ENCODE peak calls at places on chromosomes 7 and 10, in four cellular contexts. Y is HFF-Myc, M is tibial nerve, D is adrenal gland. Q is an unnamed sample.

GRCh38 chr10:78579995-78580394 is 488.8 kb upstream of the ZMIZ1 start:
- DNase-seq in M (no peak), Y (no peak), D (peak; percentile 83), Q (no peak)

GRCh38 chr10:31112961-31113360 is 81.3 kb upstream of the ZNF438 start:
- DNase-seq in D (no peak), Y (no peak), M (no peak), Q (no peak)

GRCh38 chr10:36448760-36449681 is 676.4 kb upstream of the ANKRD30A start:
- DNase-seq in M (no peak), Y (no peak), D (no peak), Q (no peak)

GRCh38 chr10:71045188-71045841 is 156.9 kb upstream of the PCBD1 start:
- DNase-seq in D (peak; percentile 42), Y (no peak), M (no peak), Q (no peak)

GRCh38 chr7:118286131-118286530 is 61.6 kb downstream of the ANKRD7 start:
- DNase-seq in D (no peak), Y (no peak), M (no peak), Q (no peak)

GRCh38 chr10:98267069-98267893 is 713 bp downstream of the LOXL4 start:
- DNase-seq in M (no peak), D (peak; percentile 22), Y (no peak), Q (no peak)

GRCh38 chr7:1691096-1691495 is 21.0 kb downstream of the ELFN1 start:
- DNase-seq in M (no peak), D (no peak), Y (no peak), Q (no peak)

GRCh38 chr7:108066486-108066885 is 63.5 kb upstream of the LAMB1 start:
- DNase-seq in D (no peak), M (no peak), Y (peak; percentile 70), Q (no peak)

GRCh38 chr10:62076872-62077271 is 175.4 kb downstream of the ARID5B start:
- DNase-seq in M (no peak), Y (no peak), D (no peak), Q (no peak)

GRCh38 chr7:107703872-107704271 is 40.1 kb upstream of the CBLL1 start:
- DNase-seq in Y (no peak), D (no peak), M (no peak), Q (no peak)

GRCh38 chr7:121578669-121579068 is 182.6 kb upstream of the FAM3C start:
- DNase-seq in D (no peak), Y (no peak), M (no peak), Q (no peak)

GRCh38 chr7:88344956-88345832 is 38.5 kb upstream of the STEAP4 start:
- DNase-seq in M (no peak), Y (no peak), D (peak; percentile 58), Q (no peak)

GRCh38 chr7:88346357-88346756 is 39.7 kb upstream of the STEAP4 start:
- DNase-seq in M (no peak), Y (no peak), D (no peak), Q (no peak)

GRCh38 chr7:88354999-88355398 is 48.3 kb upstream of the STEAP4 start:
- DNase-seq in Y (no peak), M (no peak), D (no peak), Q (no peak)

GRCh38 chr7:88347098-88347497 is 40.4 kb upstream of the STEAP4 start:
- DNase-seq in Y (no peak), D (no peak), M (no peak), Q (no peak)

DNA sequence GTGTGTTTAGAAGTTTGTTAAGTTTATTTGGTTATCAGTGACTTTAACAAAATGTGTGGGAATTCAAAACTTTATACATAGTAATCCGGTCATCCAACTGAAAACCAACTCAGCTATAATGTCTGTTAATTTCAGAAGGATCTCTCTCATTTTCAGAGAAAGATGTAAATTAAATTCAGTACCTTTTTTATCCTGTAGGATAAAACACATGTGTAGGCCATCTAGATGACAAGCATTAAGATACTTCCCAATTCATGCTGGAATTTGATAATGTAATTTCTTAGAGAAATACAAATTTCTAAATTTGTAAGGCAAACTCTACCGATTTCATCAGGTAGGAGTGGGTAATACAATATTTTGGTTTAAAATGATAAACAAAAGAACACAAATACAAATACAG is 43.4 kb upstream of the STEAP4 start:
- DNase-seq in M (no peak), Y (no peak), D (no peak), Q (no peak)
- TF ChIP-seq CTCF in M (no peak), Y (no peak), D (no peak), Q (no peak)

DNA sequence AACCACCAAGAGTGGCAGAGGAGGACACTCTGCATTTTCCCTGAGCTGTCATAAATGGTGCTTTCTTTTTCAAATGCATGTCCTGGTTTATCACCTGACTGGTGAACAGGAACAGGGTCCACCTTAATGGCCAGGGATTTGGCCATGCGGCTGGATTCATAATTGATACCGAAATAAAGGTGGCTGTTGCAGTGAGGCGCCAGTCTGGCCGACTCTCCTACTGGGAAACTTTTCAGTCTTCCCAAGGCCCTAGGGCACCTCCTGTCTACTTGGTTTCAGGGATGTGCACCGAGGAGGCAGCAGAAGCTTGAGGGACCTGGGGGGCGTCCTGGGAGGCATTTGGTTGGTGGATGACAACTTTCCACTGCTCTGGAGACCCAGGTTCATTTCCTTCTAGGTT is 46.4 kb upstream of the FIGNL1 start:
- DNase-seq in Y (no peak), M (no peak), D (no peak), Q (no peak)
- TF ChIP-seq CTCF in Y (no peak), M (no peak), D (no peak), Q (no peak)

GRCh38 chr10:104130041-104130440 is 8.1 kb downstream of the SFR1 start:
- DNase-seq in M (no peak), Y (no peak), D (no peak), Q (no peak)

GRCh38 chr10:104128214-104128613 is 6.2 kb downstream of the SFR1 start:
- DNase-seq in D (no peak), Y (no peak), M (no peak), Q (no peak)

GRCh38 chr10:104123397-104123796 is 1.4 kb downstream of the SFR1 start:
- DNase-seq in D (no peak), Y (no peak), M (no peak), Q (no peak)

GRCh38 chr10:104122273-104123107 is 519 bp downstream of the SFR1 start:
- DNase-seq in M (no peak), Y (no peak), D (no peak), Q (no peak)

GRCh38 chr10:104127411-104127810 is 5.4 kb downstream of the SFR1 start:
- DNase-seq in D (no peak), M (no peak), Y (no peak), Q (no peak)
- TF ChIP-seq CTCF in D (no peak), M (no peak), Y (no peak), Q (no peak)

GRCh38 chr7:41708621-41709358 is 5.9 kb upstream of the INHBA start:
- DNase-seq in M (no peak), D (no peak), Y (no peak), Q (no peak)

GRCh38 chr7:41710838-41711237 is 7.9 kb upstream of the INHBA start:
- DNase-seq in M (no peak), Y (no peak), D (no peak), Q (no peak)

GRCh38 chr7:41709621-41710020 is 6.7 kb upstream of the INHBA start:
- DNase-seq in D (no peak), M (no peak), Y (no peak), Q (no peak)

GRCh38 chr7:41715000-41715399 is 12.1 kb upstream of the INHBA start:
- DNase-seq in M (no peak), Y (no peak), D (no peak), Q (no peak)

GRCh38 chr7:41711283-41712064 is 8.6 kb upstream of the INHBA start:
- DNase-seq in Y (no peak), M (no peak), D (peak; percentile 43), Q (no peak)
- TF ChIP-seq CTCF in Y (peak; percentile 37), M (no peak), D (peak; percentile 20), Q (no peak)

GRCh38 chr10:60236869-60237524 is 152.7 kb downstream of the ANK3 start:
- DNase-seq in D (peak; percentile 41), Y (no peak), M (no peak), Q (peak; percentile 18)

GRCh38 chr10:60235001-60235400 is 154.7 kb downstream of the ANK3 start:
- DNase-seq in D (no peak), Y (peak; percentile 12), M (no peak), Q (no peak)

GRCh38 chr10:60237977-60238376 is 151.7 kb downstream of the ANK3 start:
- DNase-seq in Y (no peak), D (no peak), M (no peak), Q (no peak)

GRCh38 chr10:60239228-60239627 is 150.4 kb downstream of the ANK3 start:
- DNase-seq in M (no peak), D (no peak), Y (no peak), Q (no peak)

GRCh38 chr10:60238408-60239100 is 151.1 kb downstream of the ANK3 start:
- DNase-seq in Y (peak; percentile 19), D (peak; percentile 24), M (no peak), Q (no peak)
- TF ChIP-seq CTCF in Y (peak; percentile 35), D (no peak), M (no peak), Q (no peak)

DNA sequence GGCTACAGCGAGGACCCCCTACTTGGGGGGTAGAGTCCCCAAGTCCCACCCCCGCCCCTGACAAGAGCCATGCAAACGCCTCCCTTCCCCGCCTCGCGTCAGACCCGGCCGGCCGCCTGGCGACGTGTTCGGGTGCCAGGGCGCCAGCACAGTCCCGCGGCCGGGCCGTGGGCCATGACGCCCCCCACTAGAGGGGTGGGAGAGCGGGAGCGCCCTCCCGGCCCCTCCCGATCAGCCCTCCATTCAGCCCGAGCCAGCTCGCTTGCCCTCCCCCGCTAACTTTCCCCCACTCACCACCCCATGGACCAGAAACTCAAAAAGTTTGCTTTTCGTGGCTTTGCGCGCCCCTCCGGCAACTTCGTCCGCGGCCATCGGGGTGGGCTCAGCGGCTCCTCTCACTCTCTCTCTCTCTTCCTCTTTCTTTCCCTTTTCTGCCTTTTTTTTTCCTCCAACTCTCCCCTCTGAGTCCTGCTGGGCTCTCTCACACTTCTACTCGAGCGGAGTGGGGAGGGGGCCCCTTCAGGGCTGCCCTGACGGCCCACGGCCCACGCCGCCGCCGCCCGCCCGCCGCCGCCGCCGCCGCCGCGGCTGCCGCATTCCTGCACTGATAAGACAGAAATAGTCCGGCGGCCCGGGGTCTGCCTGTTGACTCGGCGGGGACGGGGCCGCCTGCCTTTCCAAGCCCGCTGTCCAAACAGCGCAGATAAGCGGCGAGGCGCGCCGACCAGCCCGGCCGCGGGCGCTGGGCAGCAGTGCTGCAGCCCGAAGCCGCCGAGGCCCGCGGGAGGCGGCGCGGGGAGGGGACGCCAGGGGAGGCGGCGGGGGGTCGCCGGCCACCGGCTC is at the start of gene SMARCD3:
- DNase-seq in Y (no peak), M (no peak), D (peak; percentile 75), Q (no peak)
- TF ChIP-seq CTCF in Y (no peak), M (no peak), D (no peak), Q (no peak)

GRCh38 chr7:101248276-101248675 is 3.4 kb upstream of the FIS1 start:
- DNase-seq in D (no peak), Y (no peak), M (no peak), Q (no peak)
- TF ChIP-seq CTCF in D (no peak), Y (no peak), M (no peak), Q (no peak)

Q was measured in natural killer cell.